ENCODE peak calls at places on chromosomes 16 and 17, in eight cellular contexts. One of them, this sample, is unnamed.

GRCh38 chr16:70712359-70712758 is 26.5 kb upstream of the MTSS2 start:
- DNase-seq in lower leg skin: no peak
- DNase-seq in CD8-positive, alpha-beta memory T cell: no peak
- DNase-seq in OCI-LY7: no peak
- DNase-seq in H9: no peak
- DNase-seq in ascending aorta: no peak
- DNase-seq in heart right ventricle: no peak
- DNase-seq in NCI-H187 treated with DMSO at 0.1 percent for 48 hours: no peak
- DNase-seq in this sample: no peak

GRCh38 chr17:58331815-58332719 is 3.5 kb upstream of the TSPOAP1 start:
- DNase-seq in CD8-positive, alpha-beta memory T cell: peak
- DNase-seq in ascending aorta: peak
- DNase-seq in OCI-LY7: peak
- DNase-seq in NCI-H187 treated with DMSO at 0.1 percent for 48 hours: no peak
- DNase-seq in H9: peak
- DNase-seq in heart right ventricle: peak
- DNase-seq in lower leg skin: no peak
- DNase-seq in this sample: no peak

GRCh38 chr17:163514-164103 is 17.8 kb downstream of the DOC2B start:
- DNase-seq in OCI-LY7: no peak
- DNase-seq in ascending aorta: no peak
- DNase-seq in CD8-positive, alpha-beta memory T cell: no peak
- DNase-seq in NCI-H187 treated with DMSO at 0.1 percent for 48 hours: no peak
- DNase-seq in heart right ventricle: no peak
- DNase-seq in lower leg skin: no peak
- DNase-seq in H9: peak
- DNase-seq in this sample: no peak

GRCh38 chr16:88743693-88744519 is 37.6 kb downstream of the CTU2 start:
- DNase-seq in CD8-positive, alpha-beta memory T cell: peak
- DNase-seq in lower leg skin: peak
- DNase-seq in OCI-LY7: peak
- DNase-seq in H9: peak
- DNase-seq in ascending aorta: peak
- DNase-seq in NCI-H187 treated with DMSO at 0.1 percent for 48 hours: no peak
- DNase-seq in heart right ventricle: peak
- DNase-seq in this sample: no peak

GRCh38 chr17:16911141-16911937 is 60.6 kb downstream of the TNFRSF13B start:
- DNase-seq in H9: peak
- DNase-seq in ascending aorta: no peak
- DNase-seq in lower leg skin: no peak
- DNase-seq in OCI-LY7: peak
- DNase-seq in CD8-positive, alpha-beta memory T cell: peak
- DNase-seq in NCI-H187 treated with DMSO at 0.1 percent for 48 hours: no peak
- DNase-seq in heart right ventricle: peak
- DNase-seq in this sample: no peak

GRCh38 chr16:75250809-75251279 is 580 bp downstream of the BCAR1 start:
- DNase-seq in NCI-H187 treated with DMSO at 0.1 percent for 48 hours: no peak
- DNase-seq in lower leg skin: no peak
- DNase-seq in CD8-positive, alpha-beta memory T cell: no peak
- DNase-seq in H9: no peak
- DNase-seq in ascending aorta: peak
- DNase-seq in heart right ventricle: no peak
- DNase-seq in OCI-LY7: no peak
- DNase-seq in this sample: no peak

GRCh38 chr17:55624789-55625433 is 97.8 kb downstream of the TMEM100 start:
- DNase-seq in H9: no peak
- DNase-seq in NCI-H187 treated with DMSO at 0.1 percent for 48 hours: no peak
- DNase-seq in CD8-positive, alpha-beta memory T cell: no peak
- DNase-seq in heart right ventricle: no peak
- DNase-seq in ascending aorta: no peak
- DNase-seq in lower leg skin: no peak
- DNase-seq in OCI-LY7: no peak
- DNase-seq in this sample: no peak

GRCh38 chr16:87572959-87573358 is 29.3 kb upstream of the JPH3 start:
- DNase-seq in NCI-H187 treated with DMSO at 0.1 percent for 48 hours: no peak
- DNase-seq in heart right ventricle: no peak
- DNase-seq in lower leg skin: no peak
- DNase-seq in OCI-LY7: no peak
- DNase-seq in ascending aorta: no peak
- DNase-seq in H9: no peak
- DNase-seq in CD8-positive, alpha-beta memory T cell: no peak
- DNase-seq in this sample: no peak

GRCh38 chr17:80353718-80354275 is 61.2 kb upstream of the ENDOV start:
- DNase-seq in NCI-H187 treated with DMSO at 0.1 percent for 48 hours: no peak
- DNase-seq in CD8-positive, alpha-beta memory T cell: no peak
- DNase-seq in heart right ventricle: no peak
- DNase-seq in OCI-LY7: no peak
- DNase-seq in lower leg skin: no peak
- DNase-seq in ascending aorta: no peak
- DNase-seq in H9: no peak
- DNase-seq in this sample: no peak

GRCh38 chr17:47875011-47875471 is 21.0 kb upstream of the SP2 start:
- DNase-seq in heart right ventricle: no peak
- DNase-seq in NCI-H187 treated with DMSO at 0.1 percent for 48 hours: no peak
- DNase-seq in ascending aorta: no peak
- DNase-seq in H9: no peak
- DNase-seq in OCI-LY7: no peak
- DNase-seq in lower leg skin: no peak
- DNase-seq in CD8-positive, alpha-beta memory T cell: no peak
- DNase-seq in this sample: no peak

GRCh38 chr16:1865902-1866690 is 5.9 kb downstream of the MEIOB start:
- DNase-seq in CD8-positive, alpha-beta memory T cell: no peak
- DNase-seq in heart right ventricle: no peak
- DNase-seq in NCI-H187 treated with DMSO at 0.1 percent for 48 hours: no peak
- DNase-seq in OCI-LY7: no peak
- DNase-seq in H9: no peak
- DNase-seq in lower leg skin: no peak
- DNase-seq in ascending aorta: no peak
- DNase-seq in this sample: no peak

GRCh38 chr17:3796110-3796821 is 4.7 kb downstream of the ITGAE start:
- DNase-seq in OCI-LY7: no peak
- DNase-seq in CD8-positive, alpha-beta memory T cell: peak
- DNase-seq in NCI-H187 treated with DMSO at 0.1 percent for 48 hours: no peak
- DNase-seq in lower leg skin: no peak
- DNase-seq in ascending aorta: no peak
- DNase-seq in heart right ventricle: no peak
- DNase-seq in H9: no peak
- DNase-seq in this sample: no peak

GRCh38 chr17:64540118-64540776 is 33.5 kb downstream of the CEP95 start:
- DNase-seq in NCI-H187 treated with DMSO at 0.1 percent for 48 hours: no peak
- DNase-seq in CD8-positive, alpha-beta memory T cell: no peak
- DNase-seq in H9: no peak
- DNase-seq in heart right ventricle: no peak
- DNase-seq in lower leg skin: no peak
- DNase-seq in ascending aorta: no peak
- DNase-seq in OCI-LY7: no peak
- DNase-seq in this sample: peak

GRCh38 chr16:5054876-5055865 is 10.6 kb downstream of the C16orf89 start:
- DNase-seq in heart right ventricle: no peak
- DNase-seq in CD8-positive, alpha-beta memory T cell: no peak
- DNase-seq in OCI-LY7: no peak
- DNase-seq in ascending aorta: no peak
- DNase-seq in NCI-H187 treated with DMSO at 0.1 percent for 48 hours: no peak
- DNase-seq in H9: no peak
- DNase-seq in lower leg skin: no peak
- DNase-seq in this sample: no peak

GRCh38 chr17:41052594-41052993 is 2.4 kb downstream of the KRTAP2-2 start:
- DNase-seq in ascending aorta: no peak
- DNase-seq in NCI-H187 treated with DMSO at 0.1 percent for 48 hours: no peak
- DNase-seq in lower leg skin: no peak
- DNase-seq in H9: no peak
- DNase-seq in heart right ventricle: no peak
- DNase-seq in OCI-LY7: no peak
- DNase-seq in CD8-positive, alpha-beta memory T cell: no peak
- DNase-seq in this sample: no peak

GRCh38 chr16:1757714-1758461 is 13.5 kb downstream of the NME3 start:
- DNase-seq in CD8-positive, alpha-beta memory T cell: no peak
- DNase-seq in lower leg skin: no peak
- DNase-seq in NCI-H187 treated with DMSO at 0.1 percent for 48 hours: no peak
- DNase-seq in ascending aorta: no peak
- DNase-seq in H9: no peak
- DNase-seq in heart right ventricle: no peak
- DNase-seq in OCI-LY7: no peak
- DNase-seq in this sample: no peak

GRCh38 chr17:69047368-69048263 is 13.1 kb downstream of the ABCA9 start:
- DNase-seq in CD8-positive, alpha-beta memory T cell: no peak
- DNase-seq in H9: no peak
- DNase-seq in lower leg skin: peak
- DNase-seq in heart right ventricle: peak
- DNase-seq in ascending aorta: peak
- DNase-seq in NCI-H187 treated with DMSO at 0.1 percent for 48 hours: no peak
- DNase-seq in OCI-LY7: no peak
- DNase-seq in this sample: no peak

GRCh38 chr17:83159204-83160049 is 80.0 kb downstream of the METRNL start:
- DNase-seq in NCI-H187 treated with DMSO at 0.1 percent for 48 hours: no peak
- DNase-seq in OCI-LY7: no peak
- DNase-seq in heart right ventricle: no peak
- DNase-seq in lower leg skin: no peak
- DNase-seq in H9: no peak
- DNase-seq in ascending aorta: no peak
- DNase-seq in CD8-positive, alpha-beta memory T cell: no peak
- DNase-seq in this sample: no peak

GRCh38 chr17:5571281-5571680 is 13.0 kb downstream of the NLRP1 start:
- DNase-seq in H9: no peak
- DNase-seq in ascending aorta: no peak
- DNase-seq in CD8-positive, alpha-beta memory T cell: no peak
- DNase-seq in heart right ventricle: no peak
- DNase-seq in OCI-LY7: no peak
- DNase-seq in NCI-H187 treated with DMSO at 0.1 percent for 48 hours: no peak
- DNase-seq in lower leg skin: no peak
- DNase-seq in this sample: no peak

GRCh38 chr17:80071116-80071980 is 30.0 kb upstream of the GAA start:
- DNase-seq in heart right ventricle: peak
- DNase-seq in NCI-H187 treated with DMSO at 0.1 percent for 48 hours: no peak
- DNase-seq in CD8-positive, alpha-beta memory T cell: no peak
- DNase-seq in H9: no peak
- DNase-seq in OCI-LY7: no peak
- DNase-seq in lower leg skin: no peak
- DNase-seq in ascending aorta: peak
- DNase-seq in this sample: no peak

GRCh38 chr17:35080536-35080935 is 17.0 kb upstream of the RFFL start:
- DNase-seq in lower leg skin: no peak
- DNase-seq in H9: no peak
- DNase-seq in CD8-positive, alpha-beta memory T cell: no peak
- DNase-seq in heart right ventricle: no peak
- DNase-seq in ascending aorta: no peak
- DNase-seq in NCI-H187 treated with DMSO at 0.1 percent for 48 hours: no peak
- DNase-seq in OCI-LY7: peak
- DNase-seq in this sample: no peak

GRCh38 chr16:49780436-49780835 is 75.5 kb downstream of the ZNF423 start:
- DNase-seq in CD8-positive, alpha-beta memory T cell: no peak
- DNase-seq in heart right ventricle: no peak
- DNase-seq in OCI-LY7: no peak
- DNase-seq in lower leg skin: no peak
- DNase-seq in H9: no peak
- DNase-seq in NCI-H187 treated with DMSO at 0.1 percent for 48 hours: no peak
- DNase-seq in ascending aorta: no peak
- DNase-seq in this sample: no peak

GRCh38 chr16:51682905-51683304 is 531.8 kb upstream of the SALL1 start:
- DNase-seq in ascending aorta: no peak
- DNase-seq in lower leg skin: no peak
- DNase-seq in heart right ventricle: no peak
- DNase-seq in CD8-positive, alpha-beta memory T cell: no peak
- DNase-seq in OCI-LY7: no peak
- DNase-seq in NCI-H187 treated with DMSO at 0.1 percent for 48 hours: no peak
- DNase-seq in H9: no peak
- DNase-seq in this sample: no peak

GRCh38 chr16:31348578-31348977 is 6.4 kb upstream of the ITGAX start:
- DNase-seq in H9: no peak
- DNase-seq in ascending aorta: no peak
- DNase-seq in heart right ventricle: no peak
- DNase-seq in CD8-positive, alpha-beta memory T cell: no peak
- DNase-seq in NCI-H187 treated with DMSO at 0.1 percent for 48 hours: no peak
- DNase-seq in lower leg skin: no peak
- DNase-seq in OCI-LY7: no peak
- DNase-seq in this sample: no peak